ENCODE peak calls at places on chromosome 12, in seven cellular contexts. One of them, this sample, is unnamed.

GRCh38 chr12:65318186-65318685 is 39.8 kb downstream of the MSRB3 start:
- DNase-seq in BE2C: no peak
- DNase-seq in cardiac fibroblast: no peak
- DNase-seq in lower leg skin: no peak
- DNase-seq in fibroblast of the aortic adventitia: no peak
- DNase-seq in amygdala: no peak
- DNase-seq in T-helper 2 cell: no peak
- DNase-seq in this sample: no peak

GRCh38 chr12:104457746-104458644 is 1.2 kb downstream of the CHST11 start:
- DNase-seq in cardiac fibroblast: no peak
- DNase-seq in BE2C: peak; percentile 41
- DNase-seq in lower leg skin: peak; percentile 86
- DNase-seq in fibroblast of the aortic adventitia: peak; percentile 14
- DNase-seq in T-helper 2 cell: peak; percentile 18
- DNase-seq in amygdala: no peak
- DNase-seq in this sample: no peak

GRCh38 chr12:41576925-41577324 is 388.8 kb downstream of the PDZRN4 start:
- DNase-seq in BE2C: no peak
- DNase-seq in fibroblast of the aortic adventitia: no peak
- DNase-seq in cardiac fibroblast: no peak
- DNase-seq in amygdala: no peak
- DNase-seq in lower leg skin: no peak
- DNase-seq in T-helper 2 cell: no peak
- DNase-seq in this sample: no peak

GRCh38 chr12:60205500-60205899 is 609.7 kb downstream of the SLC16A7 start:
- DNase-seq in amygdala: no peak
- DNase-seq in fibroblast of the aortic adventitia: peak; percentile 79
- DNase-seq in BE2C: no peak
- DNase-seq in cardiac fibroblast: peak; percentile 70
- DNase-seq in lower leg skin: no peak
- DNase-seq in T-helper 2 cell: no peak
- DNase-seq in this sample: no peak

GRCh38 chr12:120720234-120720968 is 5.2 kb upstream of the ACADS start:
- DNase-seq in fibroblast of the aortic adventitia: peak; percentile 78
- DNase-seq in cardiac fibroblast: peak; percentile 80
- DNase-seq in lower leg skin: no peak
- DNase-seq in BE2C: peak; percentile 55
- DNase-seq in amygdala: peak; percentile 36
- DNase-seq in T-helper 2 cell: no peak
- DNase-seq in this sample: no peak

GRCh38 chr12:105462841-105463240 is 132.3 kb downstream of the C12orf75 start:
- DNase-seq in cardiac fibroblast: peak; percentile 95
- DNase-seq in amygdala: no peak
- DNase-seq in T-helper 2 cell: no peak
- DNase-seq in BE2C: no peak
- DNase-seq in fibroblast of the aortic adventitia: peak; percentile 26
- DNase-seq in lower leg skin: no peak
- DNase-seq in this sample: no peak

GRCh38 chr12:96399919-96400630 is at the start of gene CDK17:
- DNase-seq in BE2C: peak; percentile 82
- DNase-seq in T-helper 2 cell: peak; percentile 80
- DNase-seq in fibroblast of the aortic adventitia: peak; percentile 87
- DNase-seq in amygdala: peak; percentile 71
- DNase-seq in lower leg skin: peak; percentile 96
- DNase-seq in cardiac fibroblast: peak; percentile 87
- DNase-seq in this sample: peak; percentile 93

GRCh38 chr12:44317651-44318126 is 481.8 kb downstream of the TMEM117 start:
- DNase-seq in T-helper 2 cell: no peak
- DNase-seq in fibroblast of the aortic adventitia: peak; percentile 15
- DNase-seq in BE2C: peak; percentile 17
- DNase-seq in cardiac fibroblast: peak; percentile 32
- DNase-seq in amygdala: no peak
- DNase-seq in lower leg skin: no peak
- DNase-seq in this sample: no peak